ENCODE peak calls at places on chromosome 7, in five cellular contexts. C is transverse colon, U is upper lobe of left lung, B is spleen, F is prostate gland. W is an unnamed sample. For H3K9me3, the result is how much of the 10 kb centered on the place peaks cover.

GRCh38 chr7:1693991-1694524 is 24.0 kb downstream of the ELFN1 start:
- DNase-seq in C (no peak), U (peak), B (peak), F (no peak), W (peak)

GRCh38 chr7:142847353-142847752 is 7.5 kb upstream of the EPHB6 start:
- DNase-seq in C (no peak), U (no peak), B (no peak), F (no peak), W (no peak)

GRCh38 chr7:22676385-22676784 is 50.6 kb upstream of the IL6 start:
- DNase-seq in C (no peak), U (no peak), B (no peak), F (no peak), W (no peak)

GRCh38 chr7:15168489-15168888 is 265.9 kb upstream of the DGKB start:
- DNase-seq in C (no peak), U (no peak), B (no peak), F (no peak), W (no peak)

GRCh38 chr7:67377939-67378862 is 381.6 kb downstream of the TYW1 start:
- DNase-seq in C (peak), U (no peak), B (peak), F (peak), W (peak)

GRCh38 chr7:93944673-93945072 is 23.1 kb downstream of the GNG11 start:
- DNase-seq in C (no peak), U (no peak), B (no peak), F (no peak), W (no peak)

GRCh38 chr7:51138121-51139085 is 178.2 kb downstream of the COBL start:
- DNase-seq in C (no peak), U (no peak), B (no peak), F (no peak), W (no peak)

GRCh38 chr7:117259626-117260025 is 63.2 kb downstream of the WNT2 start:
- DNase-seq in C (no peak), U (no peak), B (no peak), F (no peak), W (no peak)

GRCh38 chr7:103843689-103844480 is 145.6 kb downstream of the RELN start:
- DNase-seq in C (no peak), U (no peak), B (no peak), F (no peak), W (no peak)

GRCh38 chr7:139995034-139995915 is 67.5 kb downstream of the PARP12 start:
- DNase-seq in C (no peak), U (no peak), B (peak), F (no peak), W (no peak)

GRCh38 chr7:56218510-56218909 is 102.3 kb upstream of the NUPR2 start:
- DNase-seq in C (no peak), U (no peak), B (no peak), F (no peak), W (no peak)
- H3K9me3 ChIP-seq in C (under half), U (under half), B (half or more), F (under half), W (under half)

DNA sequence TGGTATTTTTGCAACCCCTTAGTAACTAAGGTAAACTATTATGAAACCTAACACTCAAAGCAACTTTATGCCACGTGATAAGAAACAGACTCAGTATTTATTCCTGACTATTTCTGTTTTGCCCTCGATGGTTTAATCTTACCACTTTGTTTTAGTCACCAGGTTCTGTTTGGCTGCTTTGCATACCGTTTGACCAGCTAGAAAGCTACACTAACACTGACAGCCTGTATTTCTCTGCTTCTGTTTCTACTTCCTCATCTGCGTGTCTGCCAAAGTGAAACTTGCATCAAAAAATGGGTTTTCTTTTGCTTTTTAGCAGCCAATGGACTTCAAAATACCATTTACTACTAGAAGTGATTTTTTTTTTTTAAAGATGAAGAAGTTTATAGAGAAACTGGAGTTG is 802.5 kb downstream of the GRM8 start:
- DNase-seq in C (no peak), U (no peak), B (no peak), F (no peak), W (no peak)
- H3K4me3 ChIP-seq in C (no peak), U (no peak), B (no peak), F (no peak), W (no peak)

GRCh38 chr7:19696926-19697325 is 11.9 kb downstream of the POLR1F start:
- DNase-seq in C (no peak), U (no peak), B (no peak), F (no peak), W (no peak)
- TF ChIP-seq POLR2AphosphoS5 in C (no peak), U (no peak), B (no peak), F (no peak), W (no peak)

DNA sequence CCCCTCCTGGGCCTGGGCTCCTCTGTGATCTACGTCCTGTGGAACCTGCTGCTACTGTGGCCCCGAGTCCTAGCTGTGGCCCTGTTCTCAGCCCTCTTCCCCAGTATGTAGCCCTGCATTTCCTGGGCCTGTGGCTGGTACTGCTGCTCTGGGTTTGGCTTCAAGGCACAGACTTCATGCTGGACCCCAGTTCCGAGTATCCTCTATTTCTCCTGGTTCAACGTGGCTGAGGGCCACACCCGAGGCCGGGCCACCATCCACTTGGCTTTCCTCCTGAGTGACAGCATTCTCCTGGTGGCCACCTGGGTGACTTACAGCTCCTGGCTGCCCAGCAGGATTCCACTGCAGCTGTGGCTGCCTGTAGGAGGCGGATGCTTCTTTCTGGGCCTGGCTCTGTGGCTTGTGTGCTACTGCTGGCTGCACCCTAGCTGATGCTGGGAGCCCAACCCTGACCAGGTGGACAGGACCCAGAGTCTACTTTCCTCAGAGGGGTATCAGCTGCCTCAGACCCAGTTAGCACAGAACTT is 37.8 kb upstream of the MMD2 start:
- DNase-seq in C (no peak), U (no peak), B (no peak), F (no peak), W (no peak)
- H3K9me3 ChIP-seq in C (under half), U (under half), B (under half), F (under half), W (under half)

GRCh38 chr7:96088579-96088978 is 233.3 kb downstream of the SLC25A13 start:
- DNase-seq in C (no peak), U (no peak), B (no peak), F (no peak), W (no peak)

GRCh38 chr7:96085953-96086352 is 235.9 kb downstream of the SLC25A13 start:
- DNase-seq in C (no peak), U (no peak), B (no peak), F (no peak), W (no peak)

GRCh38 chr7:96080021-96080420 is 241.9 kb downstream of the SLC25A13 start:
- DNase-seq in C (no peak), U (no peak), B (no peak), F (no peak), W (no peak)

GRCh38 chr7:96089511-96089910 is 232.4 kb downstream of the SLC25A13 start:
- DNase-seq in C (no peak), U (no peak), B (no peak), F (no peak), W (no peak)

DNA sequence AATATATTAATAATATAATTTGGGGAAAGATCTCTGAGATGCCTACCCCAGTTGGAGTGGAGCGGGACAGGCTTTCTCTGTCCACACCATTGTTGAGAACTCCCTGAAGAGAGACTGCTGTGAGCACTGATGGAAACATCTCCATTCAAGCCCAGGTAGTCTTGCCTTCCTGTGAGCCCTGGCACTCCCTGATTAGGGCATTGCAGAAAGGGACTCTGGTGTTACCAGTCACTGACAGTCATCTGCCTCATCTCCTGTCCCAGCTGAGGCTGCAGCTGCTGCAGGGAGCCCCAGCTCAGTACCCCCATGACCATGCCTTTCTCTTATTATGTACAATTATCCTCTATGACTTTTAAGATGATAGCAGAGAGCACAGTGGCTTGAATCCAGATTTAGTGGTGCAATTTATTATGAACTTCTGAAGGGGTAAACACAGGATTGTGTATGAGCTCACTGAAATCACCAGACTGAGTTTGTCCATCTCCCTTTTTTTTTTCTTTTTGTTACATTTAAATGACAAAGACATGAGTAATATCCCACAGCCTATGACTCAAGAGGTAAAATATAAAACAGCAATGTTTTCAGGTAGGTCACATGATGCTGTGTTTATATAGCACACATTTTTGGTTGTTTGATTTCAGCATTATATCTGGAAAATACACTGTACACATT is 236.9 kb downstream of the SLC25A13 start:
- DNase-seq in C (no peak), U (no peak), B (no peak), F (no peak), W (no peak)
- H3K4me3 ChIP-seq in C (no peak), U (no peak), B (no peak), F (no peak), W (no peak)

GRCh38 chr7:7452652-7453051 is 83.0 kb downstream of the COL28A1 start:
- DNase-seq in C (no peak), U (no peak), B (no peak), F (no peak), W (no peak)
- TF ChIP-seq POLR2AphosphoS5 in C (no peak), U (no peak), B (no peak), F (no peak), W (no peak)

DNA sequence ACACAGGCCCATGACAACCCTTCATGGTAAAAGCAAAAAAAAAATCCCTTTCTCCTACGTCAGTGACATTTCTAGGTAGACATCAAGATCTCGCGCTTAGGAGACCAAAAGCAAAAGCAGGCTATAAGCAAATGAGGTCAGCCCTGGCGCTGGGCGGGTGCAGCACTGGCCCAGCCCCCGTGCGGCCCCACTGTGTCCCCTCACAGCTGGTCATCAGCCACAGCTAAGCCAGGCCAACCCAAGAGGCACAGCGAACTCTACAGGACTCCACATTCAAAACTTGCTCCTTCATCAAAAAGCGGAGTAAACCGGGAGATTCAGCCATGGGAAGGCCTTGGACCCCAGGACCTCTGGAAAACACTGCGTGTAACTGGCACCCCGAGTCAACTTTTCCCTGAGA is 113.7 kb downstream of the PTPRN2 start:
- DNase-seq in C (no peak), U (peak), B (no peak), F (no peak), W (no peak)
- H3K9me3 ChIP-seq in C (under half), U (under half), B (under half), F (under half), W (under half)

GRCh38 chr7:155953501-155953778 is 141.2 kb upstream of the SHH start:
- DNase-seq in C (no peak), U (no peak), B (no peak), F (no peak), W (no peak)
- H3K4me3 ChIP-seq in C (no peak), U (no peak), B (no peak), F (no peak), W (no peak)

W was measured in suprapubic skin.